ENCODE peak calls at places on chromosomes 5 and 9, in seven cellular contexts. W is left lung; H is lung; F is substantia nigra; A is right atrium auricular region; O is PC-9; Y is naive thymus-derived CD4-positive, alpha-beta T cell. T is an unnamed sample.

GRCh38 chr5:132011561-132012384 is at the start of gene ACSL6:
- DNase-seq in O (no peak), F (peak; percentile 28), A (no peak), H (no peak), Y (peak; percentile 34), W (no peak), T (peak; percentile 38)

GRCh38 chr5:9197881-9198260 is 348.0 kb downstream of the SEMA5A start:
- DNase-seq in A (no peak), H (no peak), O (no peak), Y (no peak), W (no peak), F (no peak), T (no peak)

GRCh38 chr9:6355728-6356127 is 27.6 kb downstream of the TPD52L3 start:
- DNase-seq in O (no peak), H (no peak), A (no peak), F (no peak), W (no peak), Y (no peak), T (no peak)

GRCh38 chr5:179805529-179806249 is 977 bp downstream of the MGAT4B start:
- DNase-seq in F (no peak), H (no peak), W (no peak), O (peak; percentile 41), Y (no peak), A (no peak), T (no peak)

GRCh38 chr9:69223605-69224004 is 49.5 kb downstream of the TJP2 start:
- DNase-seq in O (peak; percentile 49), H (peak; percentile 40), Y (no peak), W (no peak), A (no peak), F (peak; percentile 18), T (no peak)

GRCh38 chr9:131297903-131298302 is 8.4 kb downstream of the PLPP7 start:
- DNase-seq in F (no peak), H (no peak), O (no peak), Y (no peak), A (no peak), W (no peak), T (no peak)

GRCh38 chr5:73298251-73299016 is 125.4 kb downstream of the TMEM174 start:
- DNase-seq in Y (no peak), W (no peak), A (no peak), F (no peak), O (no peak), H (no peak), T (no peak)

GRCh38 chr5:84614907-84615306 is 230.2 kb upstream of the EDIL3 start:
- DNase-seq in F (no peak), O (no peak), W (no peak), A (no peak), Y (no peak), H (no peak), T (no peak)

GRCh38 chr5:78747703-78748359 is 99.3 kb upstream of the LHFPL2 start:
- DNase-seq in Y (no peak), W (no peak), H (no peak), F (no peak), O (no peak), A (no peak), T (no peak)

GRCh38 chr5:79893485-79893884 is 97.6 kb downstream of the MTX3 start:
- DNase-seq in A (no peak), Y (no peak), H (no peak), O (no peak), W (no peak), F (no peak), T (no peak)

GRCh38 chr9:96086936-96087582 is 211.6 kb downstream of the ERCC6L2 start:
- DNase-seq in A (no peak), Y (no peak), O (no peak), H (no peak), F (no peak), W (no peak), T (no peak)

GRCh38 chr9:38687992-38688391 is 31.9 kb downstream of the FAM240B start:
- DNase-seq in F (no peak), Y (no peak), O (no peak), W (no peak), A (peak; percentile 43), H (no peak), T (no peak)

GRCh38 chr9:114988962-114989599 is 58.7 kb upstream of the TNFSF8 start:
- DNase-seq in W (no peak), A (no peak), Y (no peak), H (no peak), F (no peak), O (peak; percentile 6), T (no peak)

GRCh38 chr5:143354025-143354424 is 49.5 kb downstream of the NR3C1 start:
- DNase-seq in O (no peak), H (no peak), F (no peak), W (no peak), Y (peak; percentile 22), A (no peak), T (no peak)

GRCh38 chr5:59285300-59286017 is 608.1 kb downstream of the PDE4D start:
- DNase-seq in H (no peak), F (no peak), Y (no peak), O (no peak), A (no peak), W (no peak), T (no peak)

GRCh38 chr5:93883459-93883858 is 142.1 kb upstream of the POU5F2 start:
- DNase-seq in F (no peak), Y (no peak), W (no peak), A (no peak), O (no peak), H (no peak), T (no peak)

GRCh38 chr5:1291611-1292080 is 3.2 kb downstream of the TERT start:
- DNase-seq in H (no peak), A (no peak), O (no peak), F (no peak), Y (no peak), W (no peak), T (no peak)

GRCh38 chr9:130243015-130243881 is 22.3 kb upstream of the HMCN2 start:
- DNase-seq in Y (peak; percentile 71), A (peak; percentile 83), W (peak; percentile 31), O (peak; percentile 70), F (peak; percentile 59), H (peak; percentile 65), T (peak; percentile 24)

GRCh38 chr9:77291714-77292113 is 114.4 kb downstream of the VPS13A start:
- DNase-seq in Y (no peak), F (no peak), H (no peak), W (no peak), O (peak; percentile 2), A (no peak), T (no peak)

GRCh38 chr5:38410304-38410990 is 146.0 kb downstream of the LIFR start:
- DNase-seq in F (no peak), W (no peak), A (no peak), H (no peak), Y (no peak), O (no peak), T (no peak)

GRCh38 chr9:133028221-133028620 is 2.6 kb upstream of the GTF3C5 start:
- DNase-seq in Y (no peak), A (no peak), F (no peak), W (no peak), H (no peak), O (no peak), T (no peak)

GRCh38 chr9:133031496-133031911 is 707 bp downstream of the GTF3C5 start:
- DNase-seq in Y (no peak), H (no peak), A (no peak), O (peak; percentile 5), F (no peak), W (no peak), T (no peak)

GRCh38 chr9:133030317-133031129 is at the start of gene GTF3C5:
- DNase-seq in W (peak; percentile 92), O (peak; percentile 94), H (peak; percentile 93), Y (peak; percentile 97), A (peak; percentile 97), F (peak; percentile 93), T (peak; percentile 97)

GRCh38 chr9:133031130-133031422 is 279 bp downstream of the GTF3C5 start:
- DNase-seq in F (no peak), H (no peak), O (no peak), A (no peak), W (no peak), Y (no peak), T (no peak)

GRCh38 chr9:133029994-133030316 is 842 bp upstream of the GTF3C5 start:
- DNase-seq in H (no peak), A (no peak), F (no peak), W (no peak), Y (no peak), O (no peak), T (no peak)
- H3K27ac ChIP-seq in H (peak overlapping the region; percentile 97), A (peak overlapping the region; percentile 91), F (peak overlapping the region; percentile 86), W (peak overlapping the region; percentile 68), Y (peak overlapping the region; percentile 90), O (peak overlapping the region; percentile 57), T (peak overlapping the region; percentile 70)

GRCh38 chr5:69074664-69075521 is 18.9 kb upstream of the SLC30A5 start:
- DNase-seq in O (no peak), W (no peak), H (no peak), A (no peak), F (no peak), Y (no peak), T (no peak)
- H3K27ac ChIP-seq in O (no peak overlapping the region), W (no peak overlapping the region), H (no peak overlapping the region), A (no peak overlapping the region), F (no peak overlapping the region), Y (no peak overlapping the region), T (no peak overlapping the region)

DNA sequence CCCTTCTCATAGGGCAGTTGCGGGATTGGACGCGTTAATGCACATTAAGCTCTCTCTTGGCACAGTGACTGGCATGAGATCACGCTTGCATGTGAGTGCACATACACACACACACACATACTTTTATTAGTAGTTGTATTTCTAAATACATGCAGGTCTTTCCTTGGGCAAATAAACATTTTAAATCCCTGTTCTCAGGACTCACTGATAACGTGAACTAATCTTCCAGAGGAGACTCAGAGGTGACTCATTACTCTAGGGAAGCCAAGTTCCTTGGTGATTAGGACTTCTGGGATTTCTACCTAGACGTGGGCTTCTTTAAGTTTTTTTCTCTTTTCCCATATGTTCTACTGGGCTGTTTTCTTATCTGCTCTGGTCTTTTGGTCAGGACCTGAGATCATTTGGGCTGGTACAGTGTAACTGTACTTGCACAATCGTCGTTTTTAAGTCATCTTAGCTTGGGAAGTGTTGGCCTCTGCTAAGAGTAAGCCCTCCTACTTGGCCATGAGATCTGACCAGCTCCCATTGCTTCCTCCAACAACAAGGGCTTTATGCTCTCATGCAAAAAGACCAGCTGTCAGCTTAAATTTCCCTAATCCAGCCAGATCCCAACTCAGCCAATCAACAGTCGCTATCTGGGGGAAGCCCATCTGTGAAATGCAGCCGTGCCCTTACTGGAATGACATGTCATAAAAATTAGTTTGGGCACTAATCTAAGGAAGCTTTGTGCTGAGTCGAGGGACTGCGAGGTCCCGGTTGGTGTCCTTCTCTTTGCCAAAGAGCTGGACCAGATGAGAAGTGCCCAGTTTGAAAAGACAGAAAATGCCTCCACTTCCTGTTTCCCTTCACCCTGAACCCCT is 176.4 kb upstream of the ANKRD55 start:
- DNase-seq in H (no peak), O (no peak), F (no peak), W (no peak), Y (no peak), A (no peak), T (peak; percentile 22)
- H3K27ac ChIP-seq in H (no peak overlapping the region), O (no peak overlapping the region), F (no peak overlapping the region), W (no peak overlapping the region), Y (no peak overlapping the region), A (no peak overlapping the region), T (no peak overlapping the region)

GRCh38 chr9:133473743-133474142 is 5.2 kb downstream of the SLC2A6 start:
- DNase-seq in W (no peak), Y (no peak), A (no peak), H (no peak), O (no peak), F (no peak), T (no peak)
- H3K27ac ChIP-seq in W (no peak overlapping the region), Y (no peak overlapping the region), A (no peak overlapping the region), H (no peak overlapping the region), O (no peak overlapping the region), F (no peak overlapping the region), T (no peak overlapping the region)

T was measured in caudate nucleus.